ENCODE peak calls at places on chromosomes 1 and 21, in four cellular contexts. One of them, this sample, is unnamed.

GRCh38 chr1:32094721-32095521 is 12.9 kb upstream of the KPNA6 start:
- DNase-seq in endodermal cell: no peak
- DNase-seq in psoas muscle: no peak
- DNase-seq in sigmoid colon: no peak
- DNase-seq in this sample: no peak

GRCh38 chr21:45045481-45045880 is 28.9 kb upstream of the ADARB1 start:
- DNase-seq in psoas muscle: peak
- DNase-seq in endodermal cell: no peak
- DNase-seq in sigmoid colon: no peak
- DNase-seq in this sample: no peak

GRCh38 chr1:91555074-91555730 is 54.6 kb downstream of the CDC7 start:
- DNase-seq in endodermal cell: no peak
- DNase-seq in psoas muscle: no peak
- DNase-seq in sigmoid colon: no peak
- DNase-seq in this sample: no peak

GRCh38 chr21:23853796-23854379 is 1753.4 kb downstream of the MRPL39 start:
- DNase-seq in sigmoid colon: no peak
- DNase-seq in psoas muscle: no peak
- DNase-seq in endodermal cell: no peak
- DNase-seq in this sample: no peak

GRCh38 chr1:202234331-202235002 is 40.9 kb downstream of the LGR6 start:
- DNase-seq in psoas muscle: no peak
- DNase-seq in sigmoid colon: no peak
- DNase-seq in endodermal cell: no peak
- DNase-seq in this sample: no peak

GRCh38 chr1:156524481-156524869 is 23.9 kb upstream of the MEF2D start:
- DNase-seq in psoas muscle: no peak
- DNase-seq in endodermal cell: no peak
- DNase-seq in sigmoid colon: no peak
- DNase-seq in this sample: no peak

GRCh38 chr1:61171346-61171745 is 89.0 kb downstream of the NFIA start:
- DNase-seq in endodermal cell: no peak
- DNase-seq in sigmoid colon: no peak
- DNase-seq in psoas muscle: no peak
- DNase-seq in this sample: no peak

GRCh38 chr1:93820554-93821411 is 58.2 kb downstream of the DNTTIP2 start:
- DNase-seq in psoas muscle: no peak
- DNase-seq in sigmoid colon: no peak
- DNase-seq in endodermal cell: peak
- DNase-seq in this sample: no peak

DNA sequence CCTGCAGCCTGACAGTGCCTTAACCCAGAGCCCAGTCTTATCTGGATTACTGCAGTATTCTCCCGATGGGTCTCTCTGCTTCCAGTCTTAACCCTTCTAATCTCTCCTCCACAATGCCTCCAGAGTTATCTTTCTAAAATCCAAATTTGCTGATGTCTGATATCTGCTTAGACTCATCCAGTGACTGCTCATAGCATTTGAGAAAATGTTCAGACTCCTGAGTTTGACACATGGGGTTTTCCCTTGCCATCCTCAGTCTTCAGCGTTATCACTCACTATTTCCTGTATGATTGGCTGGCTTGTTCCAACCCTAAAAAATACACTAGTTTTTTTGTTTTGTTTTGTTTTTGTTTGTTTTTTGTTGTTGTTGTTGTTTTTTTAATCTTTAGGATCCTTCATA is 102.0 kb downstream of the FMN2 start:
- DNase-seq in sigmoid colon: no peak
- DNase-seq in psoas muscle: no peak
- DNase-seq in endodermal cell: no peak
- DNase-seq in this sample: no peak
- H3K4me3 ChIP-seq in sigmoid colon: no peak
- H3K4me3 ChIP-seq in psoas muscle: no peak
- H3K4me3 ChIP-seq in endodermal cell: no peak
- H3K4me3 ChIP-seq in this sample: no peak

DNA sequence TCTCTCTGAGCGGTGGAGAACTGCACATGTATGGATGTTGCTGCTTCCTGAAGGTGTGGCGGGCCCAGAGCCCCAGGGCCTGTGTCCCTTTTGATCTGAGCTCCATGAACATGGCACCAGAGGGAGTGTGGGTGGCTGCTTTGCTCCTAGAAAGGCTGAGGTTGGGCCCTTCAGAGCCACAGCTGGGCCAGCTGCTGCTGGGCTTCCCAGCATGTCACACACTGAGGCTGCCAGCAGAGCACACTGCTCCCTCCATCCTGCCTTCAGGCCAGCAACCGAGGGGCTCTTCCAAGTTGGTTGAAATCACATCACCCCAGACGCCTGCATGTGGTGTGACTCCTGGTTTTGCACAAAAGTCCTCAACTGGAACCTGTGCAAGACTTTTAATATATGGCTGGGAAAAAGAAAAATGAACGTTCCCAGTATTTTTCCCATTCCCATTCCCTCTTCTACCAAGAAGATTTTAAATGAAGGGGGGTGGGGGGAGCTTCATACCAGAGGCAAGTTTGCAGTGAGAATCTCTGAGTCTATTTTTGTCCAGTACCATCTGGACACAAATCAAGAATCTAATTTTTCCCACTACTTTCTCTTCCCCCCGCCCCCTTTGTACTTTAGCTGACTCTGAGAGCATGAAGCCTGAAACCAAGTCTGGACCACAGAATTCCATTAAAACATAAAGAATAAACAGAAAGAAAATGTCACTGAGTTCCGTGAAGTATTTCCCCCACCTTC is 26.2 kb upstream of the NGF start:
- DNase-seq in endodermal cell: no peak
- DNase-seq in psoas muscle: no peak
- DNase-seq in sigmoid colon: no peak
- DNase-seq in this sample: no peak
- H3K27ac ChIP-seq in endodermal cell: no peak
- H3K27ac ChIP-seq in psoas muscle: peak
- H3K27ac ChIP-seq in sigmoid colon: peak
- H3K27ac ChIP-seq in this sample: peak

DNA sequence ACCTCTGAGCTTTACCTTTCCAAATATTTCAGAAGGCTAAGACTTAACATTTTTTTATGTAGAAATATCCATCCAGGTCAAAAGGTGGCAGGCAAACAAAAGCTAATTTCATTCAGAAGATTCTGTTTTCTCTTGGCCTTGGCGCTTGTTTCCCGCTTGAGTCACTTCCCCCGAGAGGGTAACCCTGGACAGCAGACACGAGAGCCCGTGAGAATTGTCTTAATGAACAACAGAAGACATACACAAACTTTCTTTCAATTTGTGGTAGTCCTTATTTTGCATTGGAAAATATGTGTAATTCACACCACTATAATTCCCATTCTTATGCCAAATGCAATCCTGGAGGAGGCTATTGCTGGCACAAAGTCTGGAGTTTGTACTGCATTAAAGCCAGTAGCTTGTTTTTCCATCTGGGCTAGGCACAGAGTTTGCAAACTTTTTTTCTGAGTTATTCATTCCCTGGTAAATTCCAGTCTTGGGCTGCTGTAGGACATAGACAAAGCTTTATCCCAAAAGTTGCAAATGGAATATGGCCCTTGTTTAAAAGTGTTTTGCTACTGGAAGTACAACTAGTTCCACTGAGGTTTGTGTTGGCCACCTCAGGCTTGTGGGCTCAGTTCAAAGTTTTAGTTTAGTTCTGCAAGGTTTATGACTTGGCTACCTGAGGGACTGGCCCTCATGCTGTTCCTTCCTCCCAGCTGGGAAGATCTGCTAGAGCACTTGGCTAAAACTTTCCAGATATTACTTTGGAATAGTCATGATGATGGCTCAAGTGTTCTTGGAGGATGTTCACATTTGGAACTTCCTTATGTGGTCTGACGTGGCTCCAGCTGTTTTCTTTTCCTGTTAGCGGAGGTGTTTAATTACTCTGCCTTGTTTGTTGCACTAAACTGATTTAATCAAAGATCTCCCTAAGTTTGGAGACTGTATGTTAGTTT is 110.0 kb upstream of the IVNS1ABP start:
- DNase-seq in psoas muscle: peak
- DNase-seq in endodermal cell: no peak
- DNase-seq in sigmoid colon: peak
- DNase-seq in this sample: no peak
- TF ChIP-seq CTCF in psoas muscle: no peak
- TF ChIP-seq CTCF in endodermal cell: no peak
- TF ChIP-seq CTCF in sigmoid colon: no peak
- TF ChIP-seq CTCF in this sample: no peak

GRCh38 chr1:211830055-211830329 is 571 bp downstream of the LPGAT1 start:
- DNase-seq in sigmoid colon: no peak
- DNase-seq in endodermal cell: no peak
- DNase-seq in psoas muscle: no peak
- DNase-seq in this sample: no peak

GRCh38 chr1:211830330-211831142 is at the start of gene LPGAT1:
- DNase-seq in psoas muscle: peak
- DNase-seq in endodermal cell: peak
- DNase-seq in sigmoid colon: peak
- DNase-seq in this sample: peak

GRCh38 chr1:211825990-211826389 is 4.6 kb downstream of the LPGAT1 start:
- DNase-seq in sigmoid colon: no peak
- DNase-seq in endodermal cell: no peak
- DNase-seq in psoas muscle: no peak
- DNase-seq in this sample: no peak

GRCh38 chr1:211829343-211830054 is 1.1 kb downstream of the LPGAT1 start:
- DNase-seq in sigmoid colon: peak
- DNase-seq in psoas muscle: peak
- DNase-seq in endodermal cell: peak
- DNase-seq in this sample: no peak

GRCh38 chr1:211828584-211829342 is 1.8 kb downstream of the LPGAT1 start:
- DNase-seq in sigmoid colon: no peak
- DNase-seq in endodermal cell: no peak
- DNase-seq in psoas muscle: no peak
- DNase-seq in this sample: no peak
- H3K4me3 ChIP-seq in sigmoid colon: peak
- H3K4me3 ChIP-seq in endodermal cell: peak
- H3K4me3 ChIP-seq in psoas muscle: peak
- H3K4me3 ChIP-seq in this sample: peak